ENCODE peak calls at places on chromosomes 1 and 21, in four cellular contexts. A is GM13976, P is Ammon's horn, M is lower lobe of right lung. Y is an unnamed sample.

GRCh38 chr1:31814041-31814511 is 1.7 kb downstream of the SPOCD1 start:
- DNase-seq in P (no peak), A (no peak), M (no peak), Y (no peak)

GRCh38 chr1:97144527-97144926 is 422.9 kb downstream of the PTBP2 start:
- DNase-seq in M (no peak), P (no peak), A (no peak), Y (no peak)

GRCh38 chr1:196059210-196059609 is 549.0 kb downstream of the KCNT2 start:
- DNase-seq in M (no peak), P (no peak), A (no peak), Y (no peak)

GRCh38 chr1:92065042-92065441 is 10.2 kb downstream of the SETSIP start:
- DNase-seq in P (no peak), A (no peak), M (no peak), Y (no peak)

GRCh38 chr1:111538343-111539035 is 35.1 kb upstream of the ADORA3 start:
- DNase-seq in P (no peak), M (no peak), A (no peak), Y (no peak)

GRCh38 chr1:209810783-209811182 is 4.8 kb upstream of the IRF6 start:
- DNase-seq in P (no peak), M (no peak), A (no peak), Y (no peak)

GRCh38 chr21:19322360-19322759 is 918.8 kb upstream of the TMPRSS15 start:
- DNase-seq in A (no peak), M (no peak), P (peak; percentile 4), Y (no peak)

GRCh38 chr1:150613061-150613920 is 16.1 kb downstream of the ENSA start:
- DNase-seq in M (no peak), P (peak; percentile 55), A (peak; percentile 63), Y (peak; percentile 54)

GRCh38 chr1:223175633-223176032 is 32.6 kb upstream of the TLR5 start:
- DNase-seq in P (peak; percentile 51), A (no peak), M (no peak), Y (no peak)

Y was measured in GM13977.